ENCODE peak calls at places on chromosomes 2 and 18, in nine cellular contexts. One of them, this sample, is unnamed.

GRCh38 chr2:110993557-110994231 is 127.0 kb upstream of the BCL2L11 start:
- DNase-seq in pancreas: peak; percentile 39
- DNase-seq in SJSA1: no peak
- DNase-seq in ovary: no peak
- DNase-seq in Karpas-422: peak; percentile 86
- DNase-seq in lower lobe of right lung: peak; percentile 64
- DNase-seq in neural progenitor cell: no peak
- DNase-seq in endothelial cell of umbilical vein: peak; percentile 30
- DNase-seq in endodermal cell: no peak
- DNase-seq in this sample: no peak

GRCh38 chr18:12361770-12362378 is 15.2 kb downstream of the AFG3L2 start:
- DNase-seq in ovary: peak; percentile 37
- DNase-seq in lower lobe of right lung: no peak
- DNase-seq in endothelial cell of umbilical vein: no peak
- DNase-seq in Karpas-422: no peak
- DNase-seq in pancreas: no peak
- DNase-seq in endodermal cell: no peak
- DNase-seq in SJSA1: no peak
- DNase-seq in neural progenitor cell: no peak
- DNase-seq in this sample: no peak

GRCh38 chr18:76847926-76848325 is 25.6 kb downstream of the ZNF236 start:
- DNase-seq in lower lobe of right lung: no peak
- DNase-seq in neural progenitor cell: peak; percentile 27
- DNase-seq in pancreas: no peak
- DNase-seq in ovary: no peak
- DNase-seq in Karpas-422: peak; percentile 62
- DNase-seq in endodermal cell: peak; percentile 80
- DNase-seq in SJSA1: no peak
- DNase-seq in endothelial cell of umbilical vein: peak; percentile 17
- DNase-seq in this sample: no peak

GRCh38 chr2:168030862-168031624 is 216.4 kb downstream of the STK39 start:
- DNase-seq in Karpas-422: no peak
- DNase-seq in pancreas: no peak
- DNase-seq in ovary: no peak
- DNase-seq in endothelial cell of umbilical vein: no peak
- DNase-seq in lower lobe of right lung: no peak
- DNase-seq in neural progenitor cell: no peak
- DNase-seq in endodermal cell: no peak
- DNase-seq in SJSA1: peak; percentile 63
- DNase-seq in this sample: peak; percentile 80

GRCh38 chr2:229431331-229431954 is 160.4 kb upstream of the PID1 start:
- DNase-seq in ovary: no peak
- DNase-seq in neural progenitor cell: peak; percentile 44
- DNase-seq in endothelial cell of umbilical vein: peak; percentile 54
- DNase-seq in lower lobe of right lung: no peak
- DNase-seq in Karpas-422: peak; percentile 83
- DNase-seq in endodermal cell: no peak
- DNase-seq in pancreas: no peak
- DNase-seq in SJSA1: peak; percentile 45
- DNase-seq in this sample: peak; percentile 43

GRCh38 chr2:232457121-232458011 is 1.4 kb downstream of the ALPI start:
- DNase-seq in Karpas-422: no peak
- DNase-seq in neural progenitor cell: no peak
- DNase-seq in SJSA1: no peak
- DNase-seq in endothelial cell of umbilical vein: no peak
- DNase-seq in pancreas: no peak
- DNase-seq in lower lobe of right lung: peak; percentile 32
- DNase-seq in endodermal cell: peak; percentile 28
- DNase-seq in ovary: no peak
- DNase-seq in this sample: no peak

GRCh38 chr2:226796840-226797288 is 2.8 kb downstream of the IRS1 start:
- DNase-seq in Karpas-422: peak; percentile 50
- DNase-seq in ovary: peak; percentile 73
- DNase-seq in endodermal cell: peak; percentile 59
- DNase-seq in SJSA1: peak; percentile 87
- DNase-seq in lower lobe of right lung: peak; percentile 51
- DNase-seq in endothelial cell of umbilical vein: no peak
- DNase-seq in neural progenitor cell: no peak
- DNase-seq in pancreas: no peak
- DNase-seq in this sample: no peak

GRCh38 chr2:18401471-18401870 is 159.0 kb downstream of the RDH14 start:
- DNase-seq in Karpas-422: no peak
- DNase-seq in endothelial cell of umbilical vein: no peak
- DNase-seq in lower lobe of right lung: no peak
- DNase-seq in neural progenitor cell: peak; percentile 53
- DNase-seq in endodermal cell: no peak
- DNase-seq in pancreas: no peak
- DNase-seq in SJSA1: no peak
- DNase-seq in ovary: no peak
- DNase-seq in this sample: no peak

GRCh38 chr2:68487773-68488355 is 20.5 kb downstream of the APLF start:
- DNase-seq in endodermal cell: no peak
- DNase-seq in pancreas: no peak
- DNase-seq in Karpas-422: peak; percentile 85
- DNase-seq in neural progenitor cell: peak; percentile 9
- DNase-seq in endothelial cell of umbilical vein: peak; percentile 44
- DNase-seq in lower lobe of right lung: no peak
- DNase-seq in ovary: no peak
- DNase-seq in SJSA1: peak; percentile 11
- DNase-seq in this sample: peak; percentile 52

GRCh38 chr2:45436456-45436855 is 174.6 kb downstream of the SRBD1 start:
- DNase-seq in pancreas: no peak
- DNase-seq in SJSA1: no peak
- DNase-seq in Karpas-422: peak; percentile 5
- DNase-seq in lower lobe of right lung: no peak
- DNase-seq in neural progenitor cell: no peak
- DNase-seq in endothelial cell of umbilical vein: no peak
- DNase-seq in ovary: no peak
- DNase-seq in endodermal cell: no peak
- DNase-seq in this sample: no peak
- H3K4me1 ChIP-seq in pancreas: peaks cover 10% of the 10 kb centered on the region
- H3K4me1 ChIP-seq in SJSA1: peaks cover 50% of the 10 kb centered on the region
- H3K4me1 ChIP-seq in Karpas-422: peaks cover 25% of the 10 kb centered on the region
- H3K4me1 ChIP-seq in lower lobe of right lung: peaks cover 6% of the 10 kb centered on the region
- H3K4me1 ChIP-seq in neural progenitor cell: peaks cover 5% of the 10 kb centered on the region
- H3K4me1 ChIP-seq in endothelial cell of umbilical vein: no peaks in the 10 kb centered on the region
- H3K4me1 ChIP-seq in ovary: no peaks in the 10 kb centered on the region
- H3K4me1 ChIP-seq in endodermal cell: no peaks in the 10 kb centered on the region
- H3K4me1 ChIP-seq in this sample: peaks cover 28% of the 10 kb centered on the region

GRCh38 chr2:67054725-67055124 is 342.4 kb upstream of the ETAA1 start:
- DNase-seq in ovary: no peak
- DNase-seq in Karpas-422: no peak
- DNase-seq in endodermal cell: no peak
- DNase-seq in neural progenitor cell: no peak
- DNase-seq in endothelial cell of umbilical vein: no peak
- DNase-seq in lower lobe of right lung: no peak
- DNase-seq in pancreas: peak; percentile 50
- DNase-seq in SJSA1: no peak
- DNase-seq in this sample: no peak

GRCh38 chr2:67057123-67057522 is 340.0 kb upstream of the ETAA1 start:
- DNase-seq in lower lobe of right lung: no peak
- DNase-seq in Karpas-422: no peak
- DNase-seq in neural progenitor cell: no peak
- DNase-seq in SJSA1: no peak
- DNase-seq in endodermal cell: no peak
- DNase-seq in ovary: no peak
- DNase-seq in endothelial cell of umbilical vein: no peak
- DNase-seq in pancreas: no peak
- DNase-seq in this sample: no peak

GRCh38 chr2:67055387-67056304 is 341.5 kb upstream of the ETAA1 start:
- DNase-seq in neural progenitor cell: no peak
- DNase-seq in SJSA1: no peak
- DNase-seq in ovary: no peak
- DNase-seq in pancreas: no peak
- DNase-seq in endodermal cell: no peak
- DNase-seq in endothelial cell of umbilical vein: no peak
- DNase-seq in lower lobe of right lung: no peak
- DNase-seq in Karpas-422: no peak
- DNase-seq in this sample: no peak

GRCh38 chr2:67057901-67058703 is 339.0 kb upstream of the ETAA1 start:
- DNase-seq in ovary: no peak
- DNase-seq in lower lobe of right lung: no peak
- DNase-seq in Karpas-422: no peak
- DNase-seq in endothelial cell of umbilical vein: no peak
- DNase-seq in SJSA1: no peak
- DNase-seq in neural progenitor cell: no peak
- DNase-seq in pancreas: peak; percentile 40
- DNase-seq in endodermal cell: no peak
- DNase-seq in this sample: no peak
- H3K4me1 ChIP-seq in ovary: no peaks in the 10 kb centered on the region
- H3K4me1 ChIP-seq in lower lobe of right lung: no peaks in the 10 kb centered on the region
- H3K4me1 ChIP-seq in Karpas-422: no peaks in the 10 kb centered on the region
- H3K4me1 ChIP-seq in endothelial cell of umbilical vein: no peaks in the 10 kb centered on the region
- H3K4me1 ChIP-seq in SJSA1: no peaks in the 10 kb centered on the region
- H3K4me1 ChIP-seq in neural progenitor cell: no peaks in the 10 kb centered on the region
- H3K4me1 ChIP-seq in pancreas: peaks cover 36% of the 10 kb centered on the region
- H3K4me1 ChIP-seq in endodermal cell: no peaks in the 10 kb centered on the region
- H3K4me1 ChIP-seq in this sample: no peaks in the 10 kb centered on the region

GRCh38 chr2:149020432-149020851 is 18.1 kb upstream of the LYPD6B start:
- DNase-seq in endodermal cell: no peak
- DNase-seq in neural progenitor cell: no peak
- DNase-seq in lower lobe of right lung: no peak
- DNase-seq in pancreas: no peak
- DNase-seq in SJSA1: no peak
- DNase-seq in ovary: no peak
- DNase-seq in Karpas-422: peak; percentile 47
- DNase-seq in endothelial cell of umbilical vein: no peak
- DNase-seq in this sample: peak; percentile 16

GRCh38 chr2:149015926-149016563 is 22.5 kb upstream of the LYPD6B start:
- DNase-seq in neural progenitor cell: no peak
- DNase-seq in Karpas-422: no peak
- DNase-seq in lower lobe of right lung: no peak
- DNase-seq in SJSA1: no peak
- DNase-seq in endodermal cell: no peak
- DNase-seq in ovary: no peak
- DNase-seq in endothelial cell of umbilical vein: no peak
- DNase-seq in pancreas: no peak
- DNase-seq in this sample: no peak

GRCh38 chr2:149018971-149019370 is 19.5 kb upstream of the LYPD6B start:
- DNase-seq in endothelial cell of umbilical vein: no peak
- DNase-seq in neural progenitor cell: no peak
- DNase-seq in Karpas-422: no peak
- DNase-seq in pancreas: no peak
- DNase-seq in ovary: no peak
- DNase-seq in endodermal cell: peak; percentile 7
- DNase-seq in lower lobe of right lung: no peak
- DNase-seq in SJSA1: no peak
- DNase-seq in this sample: no peak

GRCh38 chr2:149019768-149020167 is 18.7 kb upstream of the LYPD6B start:
- DNase-seq in ovary: no peak
- DNase-seq in endodermal cell: no peak
- DNase-seq in neural progenitor cell: no peak
- DNase-seq in lower lobe of right lung: no peak
- DNase-seq in endothelial cell of umbilical vein: no peak
- DNase-seq in pancreas: no peak
- DNase-seq in Karpas-422: peak; percentile 77
- DNase-seq in SJSA1: no peak
- DNase-seq in this sample: no peak

DNA sequence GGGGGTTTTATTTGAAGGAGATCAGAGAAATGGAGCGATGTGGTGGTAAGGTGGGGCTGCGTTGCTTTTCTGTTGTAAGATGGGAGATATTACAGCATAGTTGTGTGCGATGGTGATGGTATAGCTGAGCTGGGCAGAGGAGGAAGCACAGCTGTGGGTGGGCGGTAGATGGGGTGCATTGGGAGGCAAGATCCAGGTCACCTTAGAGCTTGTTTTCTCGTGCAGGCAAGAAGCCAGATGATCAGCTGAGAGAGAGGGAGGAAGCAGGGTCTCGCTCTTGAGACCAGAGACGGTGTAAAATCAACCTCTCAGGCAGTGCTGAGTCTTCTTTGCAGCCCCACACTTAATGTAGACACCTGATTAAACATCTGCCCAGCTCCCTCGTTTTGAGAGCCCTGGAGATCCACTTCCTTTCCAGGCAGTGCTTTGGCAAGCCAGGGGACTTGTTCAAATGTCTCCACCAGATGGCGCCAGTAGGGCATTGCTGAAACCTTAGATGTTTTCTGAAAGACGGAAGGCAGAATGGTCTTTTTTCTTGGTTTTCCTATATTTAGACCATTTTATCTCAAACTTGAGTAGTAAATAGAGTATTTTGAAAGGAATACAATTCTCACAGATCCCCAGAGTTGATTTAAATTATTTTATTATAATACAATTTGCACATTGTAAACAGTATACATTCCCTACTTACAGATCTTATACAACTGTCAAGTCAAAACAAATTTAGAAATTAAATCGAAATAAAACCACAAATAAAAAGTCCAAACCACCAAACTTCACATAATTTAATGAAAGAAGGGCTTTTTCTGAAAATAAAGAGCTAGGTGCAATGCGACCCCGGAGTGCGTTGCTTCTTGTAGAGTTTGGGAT is 21.1 kb upstream of the LYPD6B start:
- DNase-seq in endodermal cell: peak; percentile 94
- DNase-seq in lower lobe of right lung: peak; percentile 73
- DNase-seq in endothelial cell of umbilical vein: peak; percentile 68
- DNase-seq in Karpas-422: peak; percentile 94
- DNase-seq in ovary: peak; percentile 75
- DNase-seq in neural progenitor cell: peak; percentile 86
- DNase-seq in SJSA1: peak; percentile 80
- DNase-seq in pancreas: peak; percentile 70
- DNase-seq in this sample: peak; percentile 77
- H3K4me1 ChIP-seq in endodermal cell: peaks cover 8% of the 10 kb centered on the region
- H3K4me1 ChIP-seq in lower lobe of right lung: peaks cover 18% of the 10 kb centered on the region
- H3K4me1 ChIP-seq in endothelial cell of umbilical vein: no peaks in the 10 kb centered on the region
- H3K4me1 ChIP-seq in Karpas-422: peaks cover 45% of the 10 kb centered on the region
- H3K4me1 ChIP-seq in ovary: no peaks in the 10 kb centered on the region
- H3K4me1 ChIP-seq in neural progenitor cell: no peaks in the 10 kb centered on the region
- H3K4me1 ChIP-seq in SJSA1: peaks cover 7% of the 10 kb centered on the region
- H3K4me1 ChIP-seq in pancreas: no peaks in the 10 kb centered on the region
- H3K4me1 ChIP-seq in this sample: peaks cover 46% of the 10 kb centered on the region

GRCh38 chr18:9069482-9070059 is 32.9 kb upstream of the NDUFV2 start:
- DNase-seq in SJSA1: no peak
- DNase-seq in lower lobe of right lung: no peak
- DNase-seq in ovary: no peak
- DNase-seq in Karpas-422: no peak
- DNase-seq in endodermal cell: no peak
- DNase-seq in neural progenitor cell: no peak
- DNase-seq in pancreas: no peak
- DNase-seq in endothelial cell of umbilical vein: no peak
- DNase-seq in this sample: peak; percentile 62
- H3K4me1 ChIP-seq in SJSA1: peaks cover 6% of the 10 kb centered on the region
- H3K4me1 ChIP-seq in lower lobe of right lung: peaks cover 19% of the 10 kb centered on the region
- H3K4me1 ChIP-seq in ovary: no peaks in the 10 kb centered on the region
- H3K4me1 ChIP-seq in Karpas-422: peaks cover 17% of the 10 kb centered on the region
- H3K4me1 ChIP-seq in endodermal cell: no peaks in the 10 kb centered on the region
- H3K4me1 ChIP-seq in neural progenitor cell: no peaks in the 10 kb centered on the region
- H3K4me1 ChIP-seq in pancreas: peaks cover 4% of the 10 kb centered on the region
- H3K4me1 ChIP-seq in endothelial cell of umbilical vein: peaks cover 3% of the 10 kb centered on the region
- H3K4me1 ChIP-seq in this sample: peaks cover 66% of the 10 kb centered on the region